ENCODE peak calls at places on chromosomes 1 and 21, in ten cellular contexts. N, R, G, M, H, X, T, C, Y and K are unnamed samples.

GRCh38 chr1:27555700-27556424 is 48.1 kb downstream of the AHDC1 start:
- DNase-seq in R (peak; percentile 83), G (no peak), Y (no peak), T (peak; percentile 30), N (peak; percentile 82), X (no peak), M (no peak), C (no peak), H (peak; percentile 74), K (peak; percentile 90)

GRCh38 chr1:5731110-5731423 is 261.2 kb downstream of the NPHP4 start:
- DNase-seq in H (no peak), R (no peak), M (no peak), Y (no peak), N (no peak), C (no peak), X (no peak), T (no peak), G (no peak), K (no peak)

GRCh38 chr21:46069719-46070279 is 28.1 kb upstream of the COL6A2 start:
- DNase-seq in N (no peak), M (no peak), G (no peak), H (no peak), X (no peak), C (no peak), Y (no peak), R (no peak), T (no peak), K (peak; percentile 41)

GRCh38 chr1:119895102-119895501 is 1.2 kb downstream of the ADAM30 start:
- DNase-seq in G (no peak), N (no peak), H (no peak), Y (no peak), X (no peak), T (no peak), C (no peak), R (no peak), M (no peak), K (no peak)

GRCh38 chr1:37724575-37724974 is 32.3 kb downstream of the CDCA8 start:
- DNase-seq in X (no peak), T (no peak), M (no peak), Y (no peak), R (no peak), C (no peak), N (no peak), H (no peak), G (no peak), K (no peak)

GRCh38 chr1:211126622-211127021 is 7.3 kb downstream of the KCNH1 start:
- DNase-seq in X (peak; percentile 74), N (peak; percentile 11), T (no peak), H (no peak), G (peak; percentile 51), M (no peak), Y (no peak), R (no peak), C (no peak), K (no peak)

GRCh38 chr1:179034720-179035119 is 9.0 kb downstream of the FAM20B start:
- DNase-seq in R (peak; percentile 51), M (peak; percentile 70), G (peak; percentile 16), X (peak; percentile 74), N (peak; percentile 32), T (peak; percentile 77), Y (no peak), C (no peak), H (no peak), K (no peak)

GRCh38 chr1:86247553-86248279 is 91.1 kb upstream of the COL24A1 start:
- DNase-seq in N (no peak), C (no peak), H (no peak), R (no peak), X (no peak), M (no peak), G (peak; percentile 73), Y (no peak), T (no peak), K (no peak)

GRCh38 chr1:15205586-15206346 is 41.3 kb upstream of the FHAD1 start:
- DNase-seq in M (no peak), X (no peak), G (no peak), Y (no peak), C (no peak), N (no peak), R (no peak), H (no peak), T (no peak), K (no peak)

GRCh38 chr1:24717867-24718650 is 27.2 kb upstream of the CLIC4 start:
- DNase-seq in T (no peak), G (no peak), R (no peak), H (no peak), Y (no peak), N (no peak), M (no peak), C (no peak), X (no peak), K (no peak)

GRCh38 chr1:155005076-155005971 is 2.7 kb downstream of the ZBTB7B start:
- DNase-seq in N (no peak), H (peak; percentile 61), R (peak; percentile 47), G (no peak), T (no peak), C (no peak), X (no peak), M (no peak), Y (no peak), K (no peak)

GRCh38 chr1:228004331-228004871 is 2.4 kb upstream of the WNT3A start:
- DNase-seq in H (peak; percentile 4), T (no peak), R (peak; percentile 34), Y (no peak), G (peak; percentile 28), C (no peak), N (no peak), M (peak; percentile 84), X (peak; percentile 22), K (no peak)

GRCh38 chr1:70140894-70141293 is 64.5 kb downstream of the LRRC40 start:
- DNase-seq in N (no peak), R (no peak), M (no peak), G (no peak), Y (no peak), H (no peak), X (peak; percentile 33), C (no peak), T (no peak), K (no peak)

GRCh38 chr1:230877139-230877923 is 9.0 kb upstream of the C1orf198 start:
- DNase-seq in M (no peak), R (peak; percentile 59), G (peak; percentile 88), H (peak; percentile 38), X (peak; percentile 89), N (no peak), T (peak; percentile 78), Y (no peak), C (no peak), K (no peak)

GRCh38 chr1:44842415-44842762 is 664 bp downstream of the PTCH2 start:
- DNase-seq in T (no peak), M (no peak), R (no peak), N (no peak), Y (no peak), X (peak; percentile 4), H (no peak), G (no peak), C (no peak), K (no peak)

GRCh38 chr1:179816196-179816960 is 61.2 kb downstream of the TOR1AIP2 start:
- DNase-seq in X (peak; percentile 21), R (peak; percentile 53), H (peak; percentile 27), N (no peak), M (no peak), C (no peak), T (peak; percentile 45), Y (no peak), G (no peak), K (peak; percentile 89)

GRCh38 chr1:166479052-166479631 is 312.3 kb upstream of the FAM78B start:
- DNase-seq in X (peak; percentile 36), Y (peak; percentile 10), C (peak; percentile 54), G (peak; percentile 31), N (no peak), R (peak; percentile 48), M (peak; percentile 38), T (peak; percentile 25), H (peak; percentile 40), K (no peak)

GRCh38 chr1:207959141-207959825 is 48.4 kb upstream of the CD34 start:
- DNase-seq in T (peak; percentile 33), C (peak; percentile 41), N (peak; percentile 79), G (no peak), H (peak; percentile 86), R (peak; percentile 73), Y (no peak), M (peak; percentile 51), X (peak; percentile 69), K (peak; percentile 94)

GRCh38 chr1:52569333-52570265 is 16.7 kb upstream of the TUT4 start:
- DNase-seq in C (no peak), G (no peak), M (no peak), R (no peak), T (no peak), H (no peak), N (no peak), Y (no peak), X (no peak), K (no peak)

GRCh38 chr1:14735861-14736260 is 137.4 kb downstream of the KAZN start:
- DNase-seq in R (no peak), G (no peak), C (no peak), X (no peak), T (no peak), N (no peak), M (no peak), Y (no peak), H (no peak), K (no peak)

GRCh38 chr1:157292302-157292701 is 154.1 kb upstream of the ETV3 start:
- DNase-seq in M (no peak), G (no peak), H (no peak), N (no peak), Y (no peak), X (no peak), R (no peak), C (no peak), T (no peak), K (no peak)

GRCh38 chr1:82819234-82819633 is 1018.5 kb downstream of the ADGRL2 start:
- DNase-seq in R (no peak), C (no peak), H (no peak), G (no peak), N (no peak), M (peak; percentile 20), T (no peak), X (no peak), Y (no peak), K (no peak)

GRCh38 chr1:32501865-32502264 is 37.0 kb downstream of the ZBTB8B start:
- DNase-seq in C (no peak), H (peak; percentile 71), T (no peak), N (no peak), G (no peak), M (no peak), X (no peak), R (peak; percentile 58), Y (no peak), K (no peak)

GRCh38 chr1:239386453-239387303 is at the start of gene CHRM3:
- DNase-seq in N (no peak), M (peak; percentile 32), G (no peak), T (peak; percentile 16), C (peak; percentile 45), H (peak; percentile 56), R (peak; percentile 7), X (no peak), Y (no peak), K (peak; percentile 69)

GRCh38 chr1:2414297-2414958 is 2.1 kb upstream of the PEX10 start:
- DNase-seq in G (peak; percentile 61), M (peak; percentile 90), X (peak; percentile 49), T (peak; percentile 67), C (peak; percentile 76), N (peak; percentile 92), H (peak; percentile 73), R (peak; percentile 68), Y (peak; percentile 68), K (peak; percentile 91)